ENCODE peak calls at places on chromosome 2, in seven cellular contexts. X is endothelial cell, B is cardiac muscle cell, D is GM10248, W is osteocyte, U is nephron progenitor cell, P is coronary artery. K is an unnamed sample.

GRCh38 chr2:25794544-25795276 is 83.6 kb downstream of the ASXL2 start:
- DNase-seq in D (peak), B (no peak), X (no peak), P (no peak), U (no peak), W (no peak), K (no peak)

GRCh38 chr2:169452080-169452479 is 27.2 kb upstream of the BBS5 start:
- DNase-seq in W (no peak), X (peak), B (peak), D (peak), U (no peak), P (no peak), K (no peak)

GRCh38 chr2:74513605-74514367 is 464 bp upstream of the TLX2 start:
- DNase-seq in P (no peak), W (no peak), D (peak), U (peak), X (no peak), B (no peak), K (no peak)

GRCh38 chr2:50401772-50402653 is 629.9 kb downstream of the NRXN1 start:
- DNase-seq in P (no peak), X (peak), W (no peak), U (peak), B (peak), D (peak), K (peak)

GRCh38 chr2:66334237-66335054 is 100.5 kb upstream of the MEIS1 start:
- DNase-seq in U (no peak), X (no peak), W (no peak), B (no peak), P (no peak), D (no peak), K (no peak)

GRCh38 chr2:97740590-97741182 is 27.3 kb downstream of the ZAP70 start:
- DNase-seq in B (peak), X (peak), U (peak), P (no peak), W (no peak), D (peak), K (peak)

GRCh38 chr2:10028988-10029874 is 14.1 kb upstream of the KLF11 start:
- DNase-seq in P (no peak), U (peak), X (peak), W (no peak), B (peak), D (peak), K (no peak)

GRCh38 chr2:62227386-62228075 is 31.6 kb downstream of the B3GNT2 start:
- DNase-seq in B (no peak), D (no peak), U (no peak), X (no peak), W (no peak), P (no peak), K (no peak)

GRCh38 chr2:11239718-11240462 is 84.6 kb downstream of the SLC66A3 start:
- DNase-seq in X (no peak), P (no peak), B (no peak), W (no peak), U (no peak), D (no peak), K (no peak)

GRCh38 chr2:220504890-220505564 is 877.6 kb downstream of the SLC4A3 start:
- DNase-seq in U (no peak), W (no peak), D (no peak), X (peak), B (no peak), P (no peak), K (no peak)

GRCh38 chr2:217622205-217622621 is 380.6 kb downstream of the TNS1 start:
- DNase-seq in P (peak), D (no peak), B (no peak), X (no peak), U (peak), W (peak), K (no peak)

GRCh38 chr2:25174192-25174861 is 5.9 kb upstream of the POMC start:
- DNase-seq in B (no peak), D (no peak), X (no peak), U (no peak), W (no peak), P (no peak), K (no peak)

GRCh38 chr2:8534729-8535397 is 147.0 kb upstream of the ID2 start:
- DNase-seq in W (no peak), B (no peak), P (no peak), D (no peak), U (no peak), X (no peak), K (no peak)

GRCh38 chr2:97714084-97714949 is 941 bp downstream of the ZAP70 start:
- DNase-seq in X (no peak), P (no peak), U (no peak), B (no peak), W (no peak), D (no peak), K (no peak)

GRCh38 chr2:73770725-73771124 is 9.2 kb downstream of the DUSP11 start:
- DNase-seq in B (no peak), U (no peak), D (no peak), W (no peak), P (no peak), X (no peak), K (no peak)

GRCh38 chr2:37653805-37654378 is 17.6 kb downstream of the CDC42EP3 start:
- DNase-seq in U (no peak), D (peak), W (no peak), B (no peak), P (peak), X (peak), K (no peak)

GRCh38 chr2:199471443-199472057 is 13.8 kb upstream of the SATB2 start:
- DNase-seq in X (peak), B (peak), P (no peak), W (peak), U (peak), D (peak), K (peak)

GRCh38 chr2:106805716-106806115 is 80.3 kb downstream of the ST6GAL2 start:
- DNase-seq in W (no peak), D (no peak), U (no peak), B (no peak), P (no peak), X (no peak), K (no peak)

GRCh38 chr2:49490710-49491109 is 336.4 kb upstream of the FSHR start:
- DNase-seq in D (peak), W (no peak), X (peak), P (no peak), B (peak), U (peak), K (no peak)

GRCh38 chr2:201639205-201639604 is 4.1 kb downstream of the TMEM237 start:
- DNase-seq in B (no peak), D (no peak), U (no peak), P (no peak), W (no peak), X (no peak), K (no peak)

GRCh38 chr2:103823847-103824246 is 1030.1 kb upstream of the POU3F3 start:
- DNase-seq in U (no peak), D (no peak), W (no peak), X (no peak), P (no peak), B (no peak), K (no peak)

GRCh38 chr2:85308951-85309555 is 18.7 kb downstream of the TGOLN2 start:
- DNase-seq in X (no peak), W (no peak), P (no peak), B (no peak), U (peak), D (no peak), K (no peak)

GRCh38 chr2:65278450-65279030 is 50.9 kb downstream of the ACTR2 start:
- DNase-seq in D (no peak), X (no peak), P (no peak), B (peak), U (no peak), W (no peak), K (no peak)

GRCh38 chr2:173741715-173742114 is 223.5 kb downstream of the SP3 start:
- DNase-seq in U (no peak), P (no peak), B (peak), D (no peak), W (no peak), X (no peak), K (no peak)

GRCh38 chr2:67451086-67451832 is 54.1 kb downstream of the ETAA1 start:
- DNase-seq in X (no peak), P (no peak), U (no peak), B (no peak), W (no peak), D (no peak), K (no peak)

GRCh38 chr2:102033750-102034682 is 42.3 kb downstream of the IL1R2 start:
- DNase-seq in P (no peak), W (no peak), U (no peak), X (no peak), B (no peak), D (no peak), K (no peak)

GRCh38 chr2:26245810-26246209 is 1.1 kb downstream of the HADHB start:
- DNase-seq in B (peak), D (peak), U (no peak), X (no peak), W (no peak), P (no peak), K (no peak)

GRCh38 chr2:109447811-109448210 is 166.0 kb downstream of the SEPTIN10 start:
- DNase-seq in W (peak), D (no peak), P (peak), X (peak), B (no peak), U (no peak), K (no peak)

GRCh38 chr2:176592230-176592629 is 323.0 kb downstream of the MTX2 start:
- DNase-seq in B (no peak), W (no peak), U (no peak), P (no peak), X (no peak), D (no peak), K (no peak)

GRCh38 chr2:113980946-113981345 is 91.1 kb downstream of the ACTR3 start:
- DNase-seq in U (no peak), W (no peak), B (no peak), D (no peak), X (no peak), P (no peak), K (no peak)

GRCh38 chr2:195562624-195563566 is 94.1 kb upstream of the SLC39A10 start:
- DNase-seq in B (no peak), D (no peak), P (no peak), U (no peak), W (no peak), X (no peak), K (no peak)

GRCh38 chr2:165791811-165792454 is 2.1 kb downstream of the GALNT3 start:
- DNase-seq in X (no peak), P (no peak), W (no peak), B (no peak), D (no peak), U (no peak), K (no peak)

GRCh38 chr2:237482485-237482884 is 4.6 kb upstream of the MLPH start:
- DNase-seq in U (no peak), W (no peak), P (peak), D (no peak), X (no peak), B (peak), K (peak)

GRCh38 chr2:232200195-232200594 is 178.4 kb upstream of the ALPP start:
- DNase-seq in P (no peak), U (no peak), B (no peak), D (no peak), X (no peak), W (peak), K (no peak)

GRCh38 chr2:225399509-225399908 is at the start of gene NYAP2:
- DNase-seq in X (no peak), B (no peak), D (no peak), P (no peak), U (no peak), W (no peak), K (no peak)

GRCh38 chr2:88627055-88627855 is at the start of gene EIF2AK3:
- DNase-seq in X (peak), B (peak), U (peak), P (peak), D (peak), W (peak), K (peak)
- TF ChIP-seq CTCF in X (peak), B (no peak), U (no peak), P (peak), D (no peak), W (no peak), K (peak)

DNA sequence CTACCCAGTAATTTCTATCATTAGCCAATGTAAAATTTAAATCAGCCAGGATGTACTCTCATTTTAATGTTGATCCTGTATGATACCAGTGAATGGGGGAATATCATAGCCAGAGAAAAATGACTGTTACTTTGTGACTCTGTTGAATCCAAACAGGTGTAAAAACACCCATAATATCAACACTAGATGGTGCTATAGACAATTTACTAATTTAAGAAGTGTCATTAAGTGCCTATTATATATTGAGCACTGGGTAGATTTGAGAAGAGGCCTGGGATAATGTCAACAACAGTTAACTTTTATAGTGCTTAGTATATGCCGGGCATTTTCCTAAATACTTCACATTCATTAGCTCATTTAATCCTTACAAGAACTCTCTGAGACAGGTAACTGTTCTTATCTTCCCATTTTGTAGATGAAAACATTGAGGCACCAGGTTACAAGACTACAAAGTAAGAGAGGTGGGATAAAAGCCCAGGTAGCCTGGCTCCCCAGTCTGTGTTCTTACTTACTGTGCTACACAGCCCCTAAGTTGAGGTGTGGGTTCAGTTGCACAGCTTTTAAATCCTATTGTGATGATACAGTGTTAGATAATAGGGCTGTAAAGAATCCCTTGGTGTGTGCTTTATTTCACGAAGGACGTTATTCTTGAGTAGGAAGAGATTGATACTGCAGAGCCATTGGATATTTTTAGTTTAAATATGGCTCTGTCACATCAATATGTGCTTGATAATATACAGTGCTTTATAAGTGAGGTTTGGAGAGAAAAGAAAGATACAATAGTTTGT is 325.5 kb downstream of the AGPS start:
- DNase-seq in P (no peak), U (no peak), X (no peak), W (no peak), B (no peak), D (peak), K (no peak)
- TF ChIP-seq CTCF in P (no peak), U (no peak), X (peak), W (peak), B (peak), D (peak), K (peak)

GRCh38 chr2:238884122-238884811 is 36.4 kb downstream of the TWIST2 start:
- DNase-seq in W (no peak), U (no peak), D (no peak), X (no peak), B (no peak), P (no peak), K (no peak)

GRCh38 chr2:238884812-238885408 is 37.0 kb downstream of the TWIST2 start:
- DNase-seq in B (no peak), X (no peak), P (no peak), D (no peak), U (no peak), W (no peak), K (no peak)

GRCh38 chr2:238888781-238889180 is 40.9 kb downstream of the TWIST2 start:
- DNase-seq in U (no peak), X (no peak), P (no peak), W (no peak), B (no peak), D (no peak), K (no peak)

GRCh38 chr2:238887616-238888015 is 39.7 kb downstream of the TWIST2 start:
- DNase-seq in D (no peak), P (no peak), U (no peak), B (no peak), X (no peak), W (no peak), K (no peak)

GRCh38 chr2:238886453-238887094 is 38.7 kb downstream of the TWIST2 start:
- DNase-seq in B (no peak), W (no peak), U (no peak), P (no peak), D (no peak), X (no peak), K (no peak)
- TF ChIP-seq CTCF in B (no peak), W (no peak), U (no peak), P (no peak), D (no peak), X (no peak), K (no peak)

DNA sequence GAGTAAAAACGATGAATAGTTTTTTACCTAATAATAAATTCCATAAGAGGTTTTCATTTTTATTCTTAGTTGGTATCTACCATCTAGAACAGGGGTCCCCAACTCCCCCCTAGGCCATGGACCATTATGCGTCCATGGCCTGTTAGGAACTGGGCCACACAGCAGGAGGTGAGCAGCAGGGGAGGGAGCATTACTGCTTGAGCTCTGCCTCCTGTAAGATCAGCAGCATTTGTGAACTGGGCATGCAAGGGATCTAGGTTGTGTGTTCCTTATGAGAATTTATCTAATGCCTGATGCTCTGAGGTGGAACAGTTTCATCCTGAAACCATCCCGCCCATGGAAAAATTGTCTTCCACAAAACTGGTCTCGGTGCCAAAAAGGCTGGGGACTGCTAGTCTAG is 5.9 kb downstream of the TIA1 start:
- DNase-seq in B (no peak), D (no peak), X (no peak), P (no peak), U (no peak), W (peak), K (no peak)
- TF ChIP-seq CTCF in B (no peak), D (no peak), X (no peak), P (no peak), U (no peak), W (no peak), K (no peak)

DNA sequence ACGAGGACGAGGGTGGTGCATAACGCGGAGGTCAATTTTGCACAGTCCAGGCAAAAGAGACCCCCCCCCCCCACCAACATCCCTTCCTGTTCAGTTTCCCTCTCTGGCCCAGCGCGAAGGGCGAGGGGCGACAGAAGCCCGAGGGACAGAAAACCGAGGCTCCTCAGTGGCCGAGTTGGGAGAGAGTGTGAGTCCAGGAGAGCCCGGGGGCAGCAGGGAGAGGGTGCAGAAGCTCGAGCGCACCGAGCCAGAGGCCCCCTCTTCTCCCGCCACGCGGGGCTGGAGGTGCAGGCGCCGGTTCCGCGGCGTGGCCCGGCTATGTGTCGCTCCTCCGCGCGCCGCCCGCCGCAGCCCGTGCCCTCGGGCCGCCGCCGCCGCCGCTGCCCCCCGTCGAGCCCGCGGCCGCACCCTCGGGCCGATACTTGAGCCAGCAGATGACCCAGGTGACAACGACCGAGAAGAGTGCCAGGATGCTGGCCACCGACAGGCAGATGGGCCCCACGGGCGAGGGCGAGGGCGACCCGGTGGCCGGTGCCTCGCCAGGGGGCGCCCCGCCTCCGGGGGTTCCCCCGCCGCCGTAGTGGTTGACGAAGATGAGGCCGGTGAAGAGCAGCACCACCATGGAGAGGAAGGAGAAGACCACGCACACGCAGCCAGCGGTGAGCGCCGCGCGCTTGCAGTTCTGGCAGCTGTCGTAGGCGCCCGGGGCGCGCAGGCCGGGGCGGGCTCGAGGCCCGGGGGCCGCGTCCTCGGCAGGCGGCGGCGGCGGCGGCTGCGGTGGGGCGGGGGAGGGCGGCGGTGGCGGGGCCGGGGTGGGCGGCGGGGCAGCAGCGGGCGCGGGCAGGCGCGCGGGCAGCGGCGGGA is 20.1 kb upstream of the PAX3 start:
- DNase-seq in B (peak), X (no peak), U (peak), P (no peak), W (no peak), D (peak), K (peak)
- TF ChIP-seq CTCF in B (peak), X (peak), U (peak), P (no peak), W (peak), D (peak), K (peak)

DNA sequence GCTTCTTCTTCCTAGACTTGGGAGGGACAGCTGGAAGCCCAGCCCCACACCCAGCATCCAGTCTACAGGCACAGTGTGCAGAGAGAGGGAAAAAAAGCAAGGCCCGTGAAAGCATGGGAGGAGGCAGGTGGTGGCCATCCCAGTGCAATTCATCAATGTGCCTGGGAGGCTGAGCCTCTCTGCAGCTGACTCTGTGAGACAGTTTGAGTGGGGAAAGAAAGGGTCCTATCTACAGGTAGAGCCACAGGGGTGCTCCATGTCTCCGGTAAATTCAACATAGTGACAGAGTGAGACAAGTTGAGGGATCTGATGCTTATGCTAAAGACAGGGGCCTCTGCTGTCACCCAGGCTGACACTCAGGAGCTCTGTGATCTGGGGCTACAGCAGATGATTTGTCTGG is 340.6 kb downstream of the DYSF start:
- DNase-seq in X (no peak), P (no peak), U (no peak), B (no peak), W (no peak), D (no peak), K (no peak)
- TF ChIP-seq CTCF in X (no peak), P (no peak), U (no peak), B (no peak), W (no peak), D (no peak), K (no peak)

GRCh38 chr2:127675335-127676261 is at the start of gene LIMS2:
- DNase-seq in D (no peak), X (no peak), W (peak), P (peak), U (peak), B (peak), K (no peak)
- TF ChIP-seq CTCF in D (no peak), X (no peak), W (peak), P (no peak), U (no peak), B (no peak), K (peak)

GRCh38 chr2:41400057-41400665 is 647.7 kb upstream of the PKDCC start:
- DNase-seq in W (no peak), B (peak), P (no peak), U (peak), X (peak), D (no peak), K (no peak)
- TF ChIP-seq CTCF in W (peak), B (peak), P (no peak), U (peak), X (peak), D (peak), K (peak)

GRCh38 chr2:16321256-16321655 is 344.4 kb downstream of the CYRIA start:
- DNase-seq in P (no peak), U (no peak), W (no peak), X (no peak), B (no peak), D (no peak), K (no peak)

GRCh38 chr2:16320716-16321115 is 344.9 kb downstream of the CYRIA start:
- DNase-seq in P (no peak), U (no peak), D (no peak), B (no peak), W (no peak), X (no peak), K (no peak)

GRCh38 chr2:16322308-16323130 is 343.1 kb downstream of the CYRIA start:
- DNase-seq in P (no peak), X (no peak), U (no peak), B (no peak), D (no peak), W (no peak), K (no peak)

GRCh38 chr2:16323131-16323520 is 342.5 kb downstream of the CYRIA start:
- DNase-seq in P (no peak), X (no peak), D (no peak), B (no peak), U (no peak), W (no peak), K (no peak)

GRCh38 chr2:16321872-16322271 is 343.8 kb downstream of the CYRIA start:
- DNase-seq in B (no peak), U (no peak), P (no peak), W (no peak), X (no peak), D (no peak), K (no peak)
- TF ChIP-seq CTCF in B (no peak), U (no peak), P (no peak), W (no peak), X (no peak), D (no peak), K (peak)

K was measured in type B pancreatic cell.